ENCODE peak calls at places on chromosomes 1 and 21, in eight cellular contexts. One of them, this sample, is unnamed.
A peak's percentile ranks its signal among the peaks of the same experiment; 100 is the strongest.

GRCh38 chr1:200896571-200897187 is 2.0 kb downstream of the INAVA start:
- DNase-seq in heart right ventricle: no peak
- DNase-seq in AG09319: no peak
- DNase-seq in mucosa of descending colon: peak; percentile 91
- DNase-seq in NB4: peak; percentile 92
- DNase-seq in endothelial cell: no peak
- DNase-seq in upper lobe of left lung: peak; percentile 75
- DNase-seq in esophagus squamous epithelium: no peak
- DNase-seq in this sample: no peak

GRCh38 chr21:44684483-44684882 is 2.5 kb upstream of the KRTAP12-1 start:
- DNase-seq in heart right ventricle: no peak
- DNase-seq in AG09319: no peak
- DNase-seq in mucosa of descending colon: no peak
- DNase-seq in NB4: no peak
- DNase-seq in endothelial cell: no peak
- DNase-seq in upper lobe of left lung: no peak
- DNase-seq in esophagus squamous epithelium: no peak
- DNase-seq in this sample: no peak

GRCh38 chr1:208273386-208274021 is 29.3 kb upstream of the PLXNA2 start:
- DNase-seq in heart right ventricle: no peak
- DNase-seq in AG09319: no peak
- DNase-seq in mucosa of descending colon: no peak
- DNase-seq in NB4: no peak
- DNase-seq in endothelial cell: no peak
- DNase-seq in upper lobe of left lung: no peak
- DNase-seq in esophagus squamous epithelium: no peak
- DNase-seq in this sample: no peak

GRCh38 chr21:14916676-14917141 is 148.1 kb downstream of the NRIP1 start:
- DNase-seq in heart right ventricle: no peak
- DNase-seq in AG09319: no peak
- DNase-seq in mucosa of descending colon: peak; percentile 15
- DNase-seq in NB4: no peak
- DNase-seq in endothelial cell: no peak
- DNase-seq in upper lobe of left lung: no peak
- DNase-seq in esophagus squamous epithelium: no peak
- DNase-seq in this sample: no peak

GRCh38 chr1:227745568-227745967 is 10.3 kb downstream of the SNAP47 start:
- DNase-seq in heart right ventricle: no peak
- DNase-seq in AG09319: no peak
- DNase-seq in mucosa of descending colon: no peak
- DNase-seq in NB4: no peak
- DNase-seq in endothelial cell: no peak
- DNase-seq in upper lobe of left lung: no peak
- DNase-seq in esophagus squamous epithelium: no peak
- DNase-seq in this sample: no peak

GRCh38 chr1:209513226-209513625 is 70.3 kb upstream of the CAMK1G start:
- DNase-seq in heart right ventricle: no peak
- DNase-seq in AG09319: peak; percentile 5
- DNase-seq in mucosa of descending colon: peak; percentile 6
- DNase-seq in NB4: peak; percentile 49
- DNase-seq in endothelial cell: peak; percentile 20
- DNase-seq in upper lobe of left lung: no peak
- DNase-seq in esophagus squamous epithelium: no peak
- DNase-seq in this sample: no peak

GRCh38 chr1:11068556-11069232 is 8.9 kb upstream of the SRM start:
- DNase-seq in heart right ventricle: no peak
- DNase-seq in AG09319: no peak
- DNase-seq in mucosa of descending colon: no peak
- DNase-seq in NB4: no peak
- DNase-seq in endothelial cell: no peak
- DNase-seq in upper lobe of left lung: no peak
- DNase-seq in esophagus squamous epithelium: no peak
- DNase-seq in this sample: no peak

GRCh38 chr1:202283379-202283844 is 58.3 kb downstream of the UBE2T start:
- DNase-seq in heart right ventricle: no peak
- DNase-seq in AG09319: no peak
- DNase-seq in mucosa of descending colon: no peak
- DNase-seq in NB4: peak; percentile 81
- DNase-seq in endothelial cell: no peak
- DNase-seq in upper lobe of left lung: no peak
- DNase-seq in esophagus squamous epithelium: no peak
- DNase-seq in this sample: no peak

GRCh38 chr1:196858811-196859210 is 29.0 kb upstream of the CFHR4 start:
- DNase-seq in heart right ventricle: no peak
- DNase-seq in AG09319: no peak
- DNase-seq in mucosa of descending colon: no peak
- DNase-seq in NB4: no peak
- DNase-seq in endothelial cell: no peak
- DNase-seq in upper lobe of left lung: no peak
- DNase-seq in esophagus squamous epithelium: no peak
- DNase-seq in this sample: no peak

GRCh38 chr1:159465191-159465603 is 25.7 kb downstream of the OR10J1 start:
- DNase-seq in heart right ventricle: no peak
- DNase-seq in AG09319: no peak
- DNase-seq in mucosa of descending colon: no peak
- DNase-seq in NB4: no peak
- DNase-seq in endothelial cell: no peak
- DNase-seq in upper lobe of left lung: no peak
- DNase-seq in esophagus squamous epithelium: no peak
- DNase-seq in this sample: no peak

GRCh38 chr1:31978853-31979400 is 34.7 kb upstream of the KHDRBS1 start:
- DNase-seq in heart right ventricle: no peak
- DNase-seq in AG09319: no peak
- DNase-seq in mucosa of descending colon: no peak
- DNase-seq in NB4: no peak
- DNase-seq in endothelial cell: no peak
- DNase-seq in upper lobe of left lung: no peak
- DNase-seq in esophagus squamous epithelium: no peak
- DNase-seq in this sample: no peak

GRCh38 chr1:31976401-31976800 is 37.3 kb upstream of the KHDRBS1 start:
- DNase-seq in heart right ventricle: no peak
- DNase-seq in AG09319: no peak
- DNase-seq in mucosa of descending colon: no peak
- DNase-seq in NB4: no peak
- DNase-seq in endothelial cell: no peak
- DNase-seq in upper lobe of left lung: no peak
- DNase-seq in esophagus squamous epithelium: no peak
- DNase-seq in this sample: no peak

GRCh38 chr1:31980835-31981782 is 32.6 kb upstream of the KHDRBS1 start:
- DNase-seq in heart right ventricle: no peak
- DNase-seq in AG09319: no peak
- DNase-seq in mucosa of descending colon: no peak
- DNase-seq in NB4: no peak
- DNase-seq in endothelial cell: no peak
- DNase-seq in upper lobe of left lung: no peak
- DNase-seq in esophagus squamous epithelium: no peak
- DNase-seq in this sample: no peak

GRCh38 chr1:31981976-31982375 is 31.7 kb upstream of the KHDRBS1 start:
- DNase-seq in heart right ventricle: no peak
- DNase-seq in AG09319: no peak
- DNase-seq in mucosa of descending colon: no peak
- DNase-seq in NB4: no peak
- DNase-seq in endothelial cell: no peak
- DNase-seq in upper lobe of left lung: no peak
- DNase-seq in esophagus squamous epithelium: no peak
- DNase-seq in this sample: no peak

DNA sequence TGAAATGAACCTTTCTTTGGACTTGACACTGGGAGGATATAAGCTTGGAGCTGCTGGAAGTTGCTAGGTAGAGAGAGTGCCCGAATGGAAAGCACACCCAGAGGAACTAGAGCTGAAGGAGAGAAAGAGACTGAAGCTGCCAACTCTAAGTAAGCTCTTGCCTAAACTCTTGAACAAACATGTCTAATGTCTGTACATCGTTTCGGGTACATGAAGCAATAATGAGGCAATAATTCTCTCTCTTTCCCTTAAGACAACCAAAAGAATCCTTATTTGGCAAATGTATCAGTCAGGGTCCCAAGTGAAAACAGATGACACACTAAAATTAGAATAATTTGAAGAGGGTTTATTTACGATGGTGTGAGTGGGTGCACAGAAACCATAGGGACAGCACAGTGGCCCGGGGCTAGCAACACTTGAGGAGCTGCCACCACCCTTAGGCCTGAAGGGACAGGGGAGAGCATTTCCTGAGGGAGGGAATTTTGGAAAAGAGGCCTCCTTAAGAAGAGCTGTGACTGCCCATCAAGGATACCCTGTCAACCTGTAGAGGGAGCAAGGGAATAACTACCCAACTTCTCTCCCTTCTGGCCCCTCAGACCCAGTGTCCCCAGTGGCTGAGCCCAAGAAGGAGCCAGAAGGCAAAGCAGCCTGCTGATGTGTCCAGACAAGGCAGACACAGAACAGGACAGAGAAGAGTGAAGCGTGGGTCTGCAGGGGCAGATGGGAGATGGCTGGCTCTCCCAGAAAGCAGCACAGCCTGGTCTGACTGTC is 36.1 kb upstream of the KHDRBS1 start:
- DNase-seq in heart right ventricle: peak; percentile 8
- DNase-seq in AG09319: peak; percentile 70
- DNase-seq in mucosa of descending colon: no peak
- DNase-seq in NB4: peak; percentile 44
- DNase-seq in endothelial cell: peak; percentile 46
- DNase-seq in upper lobe of left lung: no peak
- DNase-seq in esophagus squamous epithelium: no peak
- DNase-seq in this sample: no peak
- TF ChIP-seq CTCF in heart right ventricle: peak; percentile 41
- TF ChIP-seq CTCF in AG09319: peak; percentile 62
- TF ChIP-seq CTCF in mucosa of descending colon: no peak
- TF ChIP-seq CTCF in NB4: peak; percentile 33
- TF ChIP-seq CTCF in endothelial cell: peak; percentile 37
- TF ChIP-seq CTCF in upper lobe of left lung: no peak
- TF ChIP-seq CTCF in esophagus squamous epithelium: peak; percentile 10
- TF ChIP-seq CTCF in this sample: no peak

GRCh38 chr1:115829947-115830346 is 11.0 kb downstream of the NHLH2 start:
- DNase-seq in heart right ventricle: no peak
- DNase-seq in AG09319: no peak
- DNase-seq in mucosa of descending colon: no peak
- DNase-seq in NB4: peak; percentile 28
- DNase-seq in endothelial cell: no peak
- DNase-seq in upper lobe of left lung: no peak
- DNase-seq in esophagus squamous epithelium: no peak
- DNase-seq in this sample: no peak
- TF ChIP-seq CTCF in heart right ventricle: no peak
- TF ChIP-seq CTCF in AG09319: no peak
- TF ChIP-seq CTCF in mucosa of descending colon: no peak
- TF ChIP-seq CTCF in NB4: no peak
- TF ChIP-seq CTCF in endothelial cell: no peak
- TF ChIP-seq CTCF in upper lobe of left lung: no peak
- TF ChIP-seq CTCF in esophagus squamous epithelium: no peak
- TF ChIP-seq CTCF in this sample: no peak

GRCh38 chr1:25685211-25685750 is 68.7 kb downstream of the MAN1C1 start:
- DNase-seq in heart right ventricle: no peak
- DNase-seq in AG09319: no peak
- DNase-seq in mucosa of descending colon: no peak
- DNase-seq in NB4: no peak
- DNase-seq in endothelial cell: no peak
- DNase-seq in upper lobe of left lung: no peak
- DNase-seq in esophagus squamous epithelium: no peak
- DNase-seq in this sample: no peak
- TF ChIP-seq CTCF in heart right ventricle: no peak
- TF ChIP-seq CTCF in AG09319: no peak
- TF ChIP-seq CTCF in mucosa of descending colon: no peak
- TF ChIP-seq CTCF in NB4: no peak
- TF ChIP-seq CTCF in endothelial cell: no peak
- TF ChIP-seq CTCF in upper lobe of left lung: no peak
- TF ChIP-seq CTCF in esophagus squamous epithelium: no peak
- TF ChIP-seq CTCF in this sample: no peak

GRCh38 chr1:231423648-231424047 is 1.6 kb upstream of the EGLN1 start:
- DNase-seq in heart right ventricle: no peak
- DNase-seq in AG09319: no peak
- DNase-seq in mucosa of descending colon: no peak
- DNase-seq in NB4: no peak
- DNase-seq in endothelial cell: no peak
- DNase-seq in upper lobe of left lung: no peak
- DNase-seq in esophagus squamous epithelium: no peak
- DNase-seq in this sample: no peak

GRCh38 chr1:231421616-231421970 is 494 bp downstream of the EGLN1 start:
- DNase-seq in heart right ventricle: peak; percentile 18
- DNase-seq in AG09319: no peak
- DNase-seq in mucosa of descending colon: peak; percentile 39
- DNase-seq in NB4: no peak
- DNase-seq in endothelial cell: peak; percentile 51
- DNase-seq in upper lobe of left lung: peak; percentile 53
- DNase-seq in esophagus squamous epithelium: no peak
- DNase-seq in this sample: no peak

GRCh38 chr1:231421971-231422797 is at the start of gene EGLN1:
- DNase-seq in heart right ventricle: peak; percentile 86
- DNase-seq in AG09319: peak; percentile 51
- DNase-seq in mucosa of descending colon: peak; percentile 88
- DNase-seq in NB4: peak; percentile 90
- DNase-seq in endothelial cell: peak; percentile 81
- DNase-seq in upper lobe of left lung: peak; percentile 85
- DNase-seq in esophagus squamous epithelium: peak; percentile 30
- DNase-seq in this sample: peak; percentile 82

GRCh38 chr1:231420959-231421615 is 1.0 kb downstream of the EGLN1 start:
- DNase-seq in heart right ventricle: peak; percentile 39
- DNase-seq in AG09319: no peak
- DNase-seq in mucosa of descending colon: peak; percentile 55
- DNase-seq in NB4: peak; percentile 75
- DNase-seq in endothelial cell: peak; percentile 49
- DNase-seq in upper lobe of left lung: peak; percentile 73
- DNase-seq in esophagus squamous epithelium: peak; percentile 7
- DNase-seq in this sample: peak; percentile 48

DNA sequence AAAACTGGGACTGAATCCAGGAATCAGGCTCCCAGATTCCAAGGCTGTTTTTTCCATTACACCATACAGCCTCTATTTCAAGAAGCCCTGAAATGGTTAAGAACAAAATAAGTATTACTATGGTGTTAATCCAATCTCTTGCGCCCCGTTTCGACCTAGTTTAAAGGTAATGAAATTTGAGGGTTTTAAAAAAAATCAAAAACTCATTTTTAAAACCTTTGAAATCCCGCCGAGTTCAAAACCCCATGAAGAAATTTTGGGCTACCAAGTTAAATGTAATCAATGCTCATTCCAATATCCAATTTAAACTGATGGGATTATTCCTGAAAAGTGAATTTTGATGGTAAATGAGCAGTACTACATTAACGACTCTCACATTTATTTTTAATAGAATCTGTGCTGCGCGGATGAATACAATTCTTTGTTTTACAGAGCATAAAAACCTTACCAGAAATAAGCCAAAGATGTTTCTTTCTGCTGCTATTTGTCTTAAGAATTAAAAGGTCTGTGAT is 767 bp upstream of the EGLN1 start:
- DNase-seq in heart right ventricle: no peak
- DNase-seq in AG09319: no peak
- DNase-seq in mucosa of descending colon: no peak
- DNase-seq in NB4: no peak
- DNase-seq in endothelial cell: no peak
- DNase-seq in upper lobe of left lung: no peak
- DNase-seq in esophagus squamous epithelium: no peak
- DNase-seq in this sample: no peak
- TF ChIP-seq CTCF in heart right ventricle: no peak
- TF ChIP-seq CTCF in AG09319: no peak
- TF ChIP-seq CTCF in mucosa of descending colon: no peak
- TF ChIP-seq CTCF in NB4: no peak
- TF ChIP-seq CTCF in endothelial cell: no peak
- TF ChIP-seq CTCF in upper lobe of left lung: no peak
- TF ChIP-seq CTCF in esophagus squamous epithelium: no peak
- TF ChIP-seq CTCF in this sample: no peak